ENCODE peak calls at places on chromosomes 16 and 17, in ten cellular contexts. Q, P, B, J, N, V, I, W, E and L are unnamed samples.

GRCh38 chr16:57998484-57998883 is 2.0 kb downstream of the ZNF319 start:
- DNase-seq in V (no peak), E (peak; percentile 86), J (no peak), N (peak; percentile 79), I (peak; percentile 35), Q (peak; percentile 40), W (no peak), P (no peak), B (peak; percentile 46), L (no peak)

GRCh38 chr16:16073884-16074781 is 124.7 kb downstream of the ABCC1 start:
- DNase-seq in P (no peak), B (peak; percentile 34), V (peak; percentile 23), E (no peak), I (no peak), Q (peak; percentile 78), N (peak; percentile 73), J (no peak), W (peak; percentile 77), L (no peak)

GRCh38 chr16:86481607-86482006 is 28.7 kb upstream of the FOXF1 start:
- DNase-seq in W (no peak), J (no peak), B (no peak), Q (no peak), N (no peak), V (no peak), E (no peak), P (no peak), I (no peak), L (no peak)

GRCh38 chr17:50272711-50273653 is 1.3 kb upstream of the TMEM92 start:
- DNase-seq in I (peak; percentile 36), B (peak; percentile 62), N (peak; percentile 73), E (peak; percentile 85), J (no peak), V (peak; percentile 73), W (no peak), P (no peak), Q (peak; percentile 78), L (no peak)

GRCh38 chr16:28606291-28607115 is 3.3 kb downstream of the SULT1A1 start:
- DNase-seq in I (no peak), J (no peak), E (no peak), Q (no peak), N (peak; percentile 22), W (no peak), V (no peak), P (no peak), B (no peak), L (no peak)

GRCh38 chr17:2892305-2892971 is 96.2 kb downstream of the RAP1GAP2 start:
- DNase-seq in J (no peak), Q (peak; percentile 94), W (peak; percentile 91), B (peak; percentile 74), V (peak; percentile 97), I (no peak), P (no peak), E (no peak), N (no peak), L (peak; percentile 72)

GRCh38 chr16:67979955-67980678 is at the start of gene DPEP3:
- DNase-seq in P (no peak), I (no peak), J (no peak), B (no peak), W (no peak), E (no peak), Q (no peak), N (no peak), V (no peak), L (no peak)

GRCh38 chr17:11880714-11881113 is 116.6 kb downstream of the ZNF18 start:
- DNase-seq in V (peak; percentile 33), P (no peak), E (no peak), B (no peak), I (no peak), J (no peak), W (no peak), Q (peak; percentile 1), N (no peak), L (peak; percentile 35)

GRCh38 chr16:66984902-66985311 is 3.5 kb upstream of the CES4A start:
- DNase-seq in E (no peak), W (no peak), N (no peak), I (no peak), Q (no peak), V (no peak), J (no peak), P (no peak), B (no peak), L (no peak)

GRCh38 chr17:32341141-32341856 is 674 bp downstream of the C17orf75 start:
- DNase-seq in E (no peak), J (no peak), P (no peak), I (no peak), Q (peak; percentile 49), N (no peak), V (no peak), B (no peak), W (peak; percentile 26), L (peak; percentile 32)

GRCh38 chr17:76196675-76197074 is 43.6 kb downstream of the RNF157 start:
- DNase-seq in I (no peak), V (no peak), Q (peak; percentile 20), B (peak; percentile 52), P (no peak), W (peak; percentile 57), N (no peak), E (no peak), J (no peak), L (no peak)

GRCh38 chr17:29250666-29251065 is 4.0 kb downstream of the CRYBA1 start:
- DNase-seq in Q (peak; percentile 77), V (no peak), J (no peak), P (no peak), W (no peak), N (no peak), E (no peak), I (no peak), B (no peak), L (no peak)

GRCh38 chr16:8377864-8378263 is 212.4 kb downstream of the TMEM114 start:
- DNase-seq in I (no peak), P (no peak), J (no peak), V (no peak), Q (no peak), B (no peak), N (no peak), E (no peak), W (no peak), L (no peak)

GRCh38 chr16:8126313-8126712 is 464.0 kb downstream of the TMEM114 start:
- DNase-seq in N (no peak), E (no peak), I (no peak), V (no peak), P (no peak), B (no peak), W (no peak), Q (no peak), J (no peak), L (no peak)

GRCh38 chr16:49675417-49675816 is 180.5 kb downstream of the ZNF423 start:
- DNase-seq in J (no peak), B (no peak), N (no peak), I (no peak), W (no peak), P (no peak), V (no peak), E (no peak), Q (peak; percentile 16), L (no peak)

GRCh38 chr16:67147437-67148140 is 3.2 kb downstream of the B3GNT9 start:
- DNase-seq in N (no peak), W (no peak), J (no peak), I (no peak), B (no peak), P (no peak), V (no peak), Q (no peak), E (no peak), L (no peak)

GRCh38 chr17:69870091-69870530 is 204.9 kb upstream of the KCNJ16 start:
- DNase-seq in W (no peak), J (no peak), I (no peak), E (no peak), B (no peak), Q (peak; percentile 78), P (no peak), N (no peak), V (no peak), L (no peak)

GRCh38 chr17:66514227-66514806 is 211.9 kb downstream of the PRKCA start:
- DNase-seq in J (no peak), V (no peak), P (no peak), W (no peak), Q (peak; percentile 85), I (no peak), N (no peak), B (no peak), E (no peak), L (no peak)

GRCh38 chr17:48542114-48542955 is 2.6 kb downstream of the HOXB2 start:
- DNase-seq in W (no peak), V (no peak), E (peak; percentile 68), Q (peak; percentile 63), J (no peak), B (no peak), P (no peak), N (no peak), I (no peak), L (no peak)

GRCh38 chr17:66715745-66716156 is 119.2 kb upstream of the CACNG5 start:
- DNase-seq in V (peak; percentile 89), W (peak; percentile 57), Q (peak; percentile 76), E (no peak), J (peak; percentile 20), P (no peak), I (no peak), N (no peak), B (no peak), L (peak; percentile 72)

GRCh38 chr16:89545831-89546574 is 14.5 kb upstream of the RPL13 start:
- DNase-seq in B (peak; percentile 79), N (peak; percentile 76), W (peak; percentile 56), I (no peak), Q (no peak), E (no peak), J (no peak), V (no peak), P (no peak), L (no peak)

GRCh38 chr17:70308619-70309018 is 139.3 kb downstream of the KCNJ2 start:
- DNase-seq in E (no peak), W (no peak), P (no peak), J (no peak), N (no peak), Q (no peak), I (no peak), V (no peak), B (no peak), L (no peak)

GRCh38 chr17:9334536-9335446 is 240.8 kb downstream of the STX8 start:
- DNase-seq in B (no peak), V (no peak), Q (no peak), E (no peak), J (no peak), N (no peak), W (no peak), P (no peak), I (no peak), L (no peak)

GRCh38 chr16:26269663-26270062 is 577.9 kb downstream of the HS3ST4 start:
- DNase-seq in P (no peak), N (no peak), Q (no peak), E (no peak), W (no peak), B (no peak), V (no peak), J (no peak), I (no peak), L (no peak)

GRCh38 chr17:77426676-77427386 is 286.1 kb downstream of the SEC14L1 start:
- DNase-seq in B (no peak), E (peak; percentile 74), V (no peak), Q (no peak), J (no peak), P (no peak), I (no peak), W (no peak), N (no peak), L (no peak)

GRCh38 chr17:17414316-17414937 is 62.4 kb upstream of the MED9 start:
- DNase-seq in N (no peak), I (no peak), B (no peak), W (peak; percentile 20), Q (peak; percentile 95), E (no peak), J (no peak), P (peak; percentile 65), V (no peak), L (no peak)

GRCh38 chr17:72576289-72576759 is 455.5 kb downstream of the SOX9 start:
- DNase-seq in V (no peak), N (no peak), P (peak; percentile 15), E (no peak), W (no peak), J (no peak), I (no peak), B (no peak), Q (no peak), L (no peak)

GRCh38 chr17:43667506-43668438 is 6.0 kb upstream of the MEOX1 start:
- DNase-seq in I (no peak), P (no peak), J (no peak), V (no peak), W (no peak), B (no peak), N (no peak), E (no peak), Q (peak; percentile 80), L (no peak)